ENCODE peak calls at places on chromosomes 4 and X, in ten cellular contexts. J, G, R, W, D, B, H, F, P and T are unnamed samples.

GRCh38 chr4:87033902-87034301 is 99.1 kb downstream of the AFF1 start:
- DNase-seq in J (no peak), G (no peak), R (no peak), W (no peak), D (no peak), B (no peak), H (no peak), F (no peak), P (no peak), T (no peak)

GRCh38 chr4:130722370-130722769 is 1626.4 kb downstream of the C4orf33 start:
- DNase-seq in J (no peak), G (peak), R (no peak), W (no peak), D (no peak), B (no peak), H (no peak), F (no peak), P (no peak), T (no peak)

GRCh38 chr4:3870567-3870962 is 104.4 kb downstream of the ADRA2C start:
- DNase-seq in J (no peak), G (no peak), R (no peak), W (no peak), D (no peak), B (no peak), H (no peak), F (no peak), P (no peak), T (no peak)

GRCh38 chr4:926538-926937 is 5.6 kb downstream of the GAK start:
- DNase-seq in J (no peak), G (no peak), R (no peak), W (peak), D (no peak), B (no peak), H (no peak), F (no peak), P (no peak), T (no peak)

GRCh38 chr4:128060130-128060619 is 937 bp upstream of the LARP1B start:
- DNase-seq in J (no peak), G (no peak), R (no peak), W (no peak), D (no peak), B (no peak), H (no peak), F (no peak), P (no peak), T (no peak)

GRCh38 chrX:37380920-37381319 is 31.8 kb downstream of the PRRG1 start:
- DNase-seq in J (peak), G (peak), R (no peak), W (peak), D (peak), B (peak), H (no peak), F (no peak), P (no peak), T (no peak)

GRCh38 chr4:149835280-149835679 is 19.6 kb upstream of the IQCM start:
- DNase-seq in J (no peak), G (no peak), R (no peak), W (no peak), D (no peak), B (no peak), H (no peak), F (no peak), P (no peak), T (no peak)

GRCh38 chr4:15012017-15012788 is 9.9 kb downstream of the CPEB2 start:
- DNase-seq in J (no peak), G (no peak), R (no peak), W (no peak), D (no peak), B (no peak), H (no peak), F (no peak), P (no peak), T (no peak)

GRCh38 chr4:21202959-21203358 is 502.7 kb downstream of the PACRGL start:
- DNase-seq in J (no peak), G (no peak), R (no peak), W (no peak), D (no peak), B (no peak), H (no peak), F (no peak), P (no peak), T (no peak)

GRCh38 chr4:99507762-99508161 is 3.1 kb upstream of the C4orf17 start:
- DNase-seq in J (no peak), G (peak), R (no peak), W (no peak), D (no peak), B (no peak), H (no peak), F (no peak), P (no peak), T (no peak)

GRCh38 chrX:29090811-29091210 is 503.6 kb downstream of the IL1RAPL1 start:
- DNase-seq in J (no peak), G (peak), R (no peak), W (no peak), D (peak), B (no peak), H (no peak), F (no peak), P (no peak), T (no peak)

GRCh38 chr4:151801547-151802516 is 41.0 kb upstream of the GATB start:
- DNase-seq in J (peak), G (peak), R (peak), W (peak), D (peak), B (peak), H (no peak), F (peak), P (no peak), T (no peak)

GRCh38 chrX:8748855-8749254 is 16.9 kb upstream of the ANOS1 start:
- DNase-seq in J (peak), G (peak), R (no peak), W (peak), D (peak), B (no peak), H (no peak), F (no peak), P (no peak), T (no peak)

GRCh38 chr4:5719329-5720055 is 8.5 kb downstream of the EVC start:
- DNase-seq in J (no peak), G (no peak), R (no peak), W (no peak), D (no peak), B (no peak), H (no peak), F (no peak), P (no peak), T (no peak)

GRCh38 chr4:5220028-5220427 is 168.7 kb downstream of the STK32B start:
- DNase-seq in J (peak), G (peak), R (no peak), W (no peak), D (no peak), B (no peak), H (no peak), F (no peak), P (no peak), T (no peak)

GRCh38 chr4:150133605-150134004 is 55.4 kb downstream of the DCLK2 start:
- DNase-seq in J (no peak), G (no peak), R (no peak), W (no peak), D (no peak), B (no peak), H (no peak), F (no peak), P (no peak), T (no peak)

GRCh38 chr4:34193451-34194154 is 2050.7 kb downstream of the ARAP2 start:
- DNase-seq in J (no peak), G (peak), R (no peak), W (no peak), D (peak), B (no peak), H (no peak), F (no peak), P (no peak), T (no peak)

GRCh38 chr4:123640271-123640670 is 243.7 kb downstream of the SPRY1 start:
- DNase-seq in J (no peak), G (peak), R (no peak), W (no peak), D (no peak), B (no peak), H (no peak), F (no peak), P (no peak), T (no peak)

GRCh38 chrX:84046403-84046984 is 141.5 kb downstream of the RPS6KA6 start:
- DNase-seq in J (no peak), G (peak), R (no peak), W (peak), D (peak), B (no peak), H (no peak), F (no peak), P (no peak), T (no peak)

GRCh38 chrX:9163153-9163790 is 129.3 kb upstream of the FAM9B start:
- DNase-seq in J (no peak), G (peak), R (no peak), W (no peak), D (peak), B (no peak), H (no peak), F (no peak), P (no peak), T (no peak)

GRCh38 chr4:83219344-83219990 is 65.1 kb downstream of the COQ2 start:
- DNase-seq in J (no peak), G (no peak), R (no peak), W (peak), D (no peak), B (no peak), H (no peak), F (peak), P (peak), T (no peak)

GRCh38 chr4:24979554-24979953 is 51.2 kb downstream of the LGI2 start:
- DNase-seq in J (no peak), G (peak), R (no peak), W (peak), D (no peak), B (no peak), H (no peak), F (no peak), P (no peak), T (no peak)

GRCh38 chr4:24988776-24989175 is 42.0 kb downstream of the LGI2 start:
- DNase-seq in J (peak), G (peak), R (no peak), W (no peak), D (no peak), B (no peak), H (peak), F (no peak), P (no peak), T (no peak)

GRCh38 chr4:24980064-24980690 is 50.6 kb downstream of the LGI2 start:
- DNase-seq in J (peak), G (peak), R (peak), W (peak), D (peak), B (peak), H (peak), F (peak), P (no peak), T (peak)

GRCh38 chr4:24989327-24989726 is 41.4 kb downstream of the LGI2 start:
- DNase-seq in J (no peak), G (no peak), R (no peak), W (no peak), D (no peak), B (no peak), H (no peak), F (no peak), P (no peak), T (no peak)

DNA sequence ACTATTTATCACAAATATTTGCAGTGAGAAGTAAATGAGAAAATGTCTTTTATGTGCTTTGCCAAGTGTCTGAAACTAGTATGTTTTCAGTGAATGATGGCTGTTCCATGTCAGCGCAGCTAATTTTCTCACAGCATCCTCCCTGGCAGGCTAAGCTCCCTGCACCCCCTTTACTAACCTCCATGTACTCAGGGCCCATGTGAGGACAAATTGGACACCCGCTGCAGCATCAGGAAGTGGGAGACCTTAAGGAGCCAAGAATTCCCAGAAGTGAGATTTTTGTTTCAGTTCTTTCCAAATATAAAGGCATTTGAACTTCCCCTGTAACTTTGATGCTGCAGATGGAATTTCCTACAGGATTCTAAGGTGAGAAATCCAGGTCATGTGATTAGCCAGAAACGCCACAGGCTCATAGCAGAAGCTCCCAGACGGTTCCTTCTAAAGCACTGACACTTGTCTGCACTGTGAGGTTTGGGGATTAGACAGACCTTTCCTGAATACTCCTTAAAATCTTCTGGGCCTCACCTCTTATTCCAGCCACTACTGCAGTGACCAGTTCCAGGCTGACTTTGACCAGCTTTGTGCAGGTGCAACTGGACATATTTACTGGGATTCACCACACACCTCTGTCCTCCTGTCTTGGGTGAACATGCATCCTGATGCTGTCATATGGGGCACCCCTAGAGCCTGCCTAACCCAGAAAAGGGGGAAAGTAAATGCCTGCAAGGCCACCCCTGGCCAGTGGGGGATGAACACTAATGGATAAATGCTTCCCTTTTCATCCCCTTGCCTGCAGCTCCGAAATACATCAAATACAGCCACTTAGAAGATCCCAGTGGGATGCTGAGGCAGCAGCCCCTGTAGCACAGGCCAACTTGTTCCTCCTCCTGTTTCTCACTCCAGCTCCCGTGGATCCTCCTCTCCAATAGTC is 45.9 kb downstream of the LGI2 start:
- DNase-seq in J (no peak), G (no peak), R (no peak), W (no peak), D (no peak), B (no peak), H (no peak), F (no peak), P (no peak), T (no peak)
- TF ChIP-seq CTCF in J (peak), G (peak), R (no peak), W (no peak), D (peak), B (peak), H (no peak), F (no peak), P (no peak), T (no peak)

GRCh38 chr4:66974665-66975064 is 570.6 kb downstream of the CENPC start:
- DNase-seq in J (no peak), G (no peak), R (no peak), W (no peak), D (no peak), B (no peak), H (no peak), F (no peak), P (no peak), T (no peak)

GRCh38 chr4:66972087-66972486 is 573.2 kb downstream of the CENPC start:
- DNase-seq in J (no peak), G (peak), R (no peak), W (no peak), D (no peak), B (no peak), H (no peak), F (no peak), P (no peak), T (no peak)
- H3K4me3 ChIP-seq in J (no peak), G (no peak), R (no peak), W (no peak), D (no peak), B (no peak), H (no peak), F (no peak), P (no peak), T (no peak)

DNA sequence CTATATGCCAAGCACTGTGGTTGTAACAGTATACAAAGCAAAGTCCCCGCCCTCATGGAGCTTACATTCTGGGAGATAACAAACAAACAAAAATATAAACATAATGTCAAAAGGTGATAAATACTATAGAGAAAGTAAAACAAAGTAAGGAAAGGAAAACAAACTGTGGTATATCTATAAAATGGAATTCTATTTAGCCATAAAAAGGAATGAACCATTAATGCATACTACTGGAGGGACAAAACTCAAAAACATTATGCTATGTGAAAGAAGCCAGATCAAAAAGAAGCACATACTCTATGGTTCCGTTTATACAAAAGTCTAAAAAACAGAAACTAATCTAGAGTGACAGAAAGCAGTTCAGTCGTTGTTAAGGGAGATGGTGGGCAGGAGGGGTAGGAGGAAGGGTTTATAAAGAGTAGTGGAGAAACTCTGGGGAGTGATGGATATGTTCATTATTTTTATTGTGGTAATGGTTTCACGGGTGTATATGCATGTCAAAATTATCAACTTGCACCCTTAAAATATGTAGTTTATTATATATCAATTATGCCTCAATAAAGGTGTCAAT is 31.5 kb downstream of the GPC3 start:
- DNase-seq in J (no peak), G (no peak), R (no peak), W (no peak), D (no peak), B (no peak), H (no peak), F (no peak), P (no peak), T (no peak)
- TF ChIP-seq CTCF in J (no peak), G (no peak), R (no peak), W (no peak), D (no peak), B (no peak), H (no peak), F (no peak), P (no peak), T (no peak)

GRCh38 chr4:80751200-80751599 is 279.3 kb upstream of the BMP3 start:
- DNase-seq in J (no peak), G (no peak), R (no peak), W (no peak), D (no peak), B (no peak), H (no peak), F (no peak), P (no peak), T (no peak)
- H3K4me3 ChIP-seq in J (no peak), G (no peak), R (no peak), W (no peak), D (no peak), B (no peak), H (no peak), F (no peak), P (no peak), T (no peak)